ENCODE peak calls at places on chromosomes 2 and 18, in four cellular contexts. One of them, this sample, is unnamed.

GRCh38 chr18:26121476-26121875 is 12.2 kb upstream of the PSMA8 start:
- DNase-seq in heart left ventricle: no peak
- DNase-seq in BE2C: no peak
- DNase-seq in mucosa of descending colon: no peak
- DNase-seq in this sample: no peak

GRCh38 chr2:31142106-31142505 is 3.9 kb upstream of the GALNT14 start:
- DNase-seq in mucosa of descending colon: no peak
- DNase-seq in BE2C: no peak
- DNase-seq in heart left ventricle: no peak
- DNase-seq in this sample: no peak

GRCh38 chr2:126664234-126664633 is 8.3 kb downstream of the GYPC start:
- DNase-seq in heart left ventricle: no peak
- DNase-seq in BE2C: no peak
- DNase-seq in mucosa of descending colon: no peak
- DNase-seq in this sample: no peak

GRCh38 chr2:148939271-148939670 is 64.2 kb downstream of the KIF5C start:
- DNase-seq in mucosa of descending colon: no peak
- DNase-seq in BE2C: no peak
- DNase-seq in heart left ventricle: no peak
- DNase-seq in this sample: no peak

GRCh38 chr18:47996091-47996541 is 65.7 kb upstream of the SMAD2 start:
- DNase-seq in heart left ventricle: no peak
- DNase-seq in BE2C: peak; percentile 35
- DNase-seq in mucosa of descending colon: no peak
- DNase-seq in this sample: no peak

GRCh38 chr18:13280066-13280795 is 61.7 kb downstream of the LDLRAD4 start:
- DNase-seq in BE2C: no peak
- DNase-seq in heart left ventricle: peak; percentile 47
- DNase-seq in mucosa of descending colon: no peak
- DNase-seq in this sample: no peak

GRCh38 chr2:237306083-237306786 is 107.7 kb downstream of the COL6A3 start:
- DNase-seq in heart left ventricle: no peak
- DNase-seq in BE2C: no peak
- DNase-seq in mucosa of descending colon: no peak
- DNase-seq in this sample: no peak

GRCh38 chr2:158255257-158255656 is 153.6 kb downstream of the UPP2 start:
- DNase-seq in BE2C: no peak
- DNase-seq in mucosa of descending colon: no peak
- DNase-seq in heart left ventricle: no peak
- DNase-seq in this sample: no peak

GRCh38 chr2:17084882-17085281 is 419.2 kb upstream of the CYRIA start:
- DNase-seq in mucosa of descending colon: no peak
- DNase-seq in BE2C: no peak
- DNase-seq in heart left ventricle: no peak
- DNase-seq in this sample: no peak

GRCh38 chr2:79669714-79670113 is 156.9 kb downstream of the CTNNA2 start:
- DNase-seq in BE2C: no peak
- DNase-seq in mucosa of descending colon: no peak
- DNase-seq in heart left ventricle: no peak
- DNase-seq in this sample: no peak

GRCh38 chr2:40034801-40035200 is 255.7 kb upstream of the THUMPD2 start:
- DNase-seq in mucosa of descending colon: no peak
- DNase-seq in BE2C: no peak
- DNase-seq in heart left ventricle: no peak
- DNase-seq in this sample: no peak

GRCh38 chr2:7016120-7016519 is 98.9 kb downstream of the RNF144A start:
- DNase-seq in mucosa of descending colon: no peak
- DNase-seq in heart left ventricle: no peak
- DNase-seq in BE2C: no peak
- DNase-seq in this sample: no peak

GRCh38 chr2:8044046-8044594 is 637.7 kb upstream of the ID2 start:
- DNase-seq in mucosa of descending colon: no peak
- DNase-seq in BE2C: no peak
- DNase-seq in heart left ventricle: no peak
- DNase-seq in this sample: no peak

GRCh38 chr2:200125463-200125862 is 170.1 kb downstream of the MAIP1 start:
- DNase-seq in mucosa of descending colon: no peak
- DNase-seq in heart left ventricle: no peak
- DNase-seq in BE2C: no peak
- DNase-seq in this sample: no peak

GRCh38 chr2:178069551-178069950 is 3.0 kb downstream of the PDE11A start:
- DNase-seq in mucosa of descending colon: no peak
- DNase-seq in heart left ventricle: no peak
- DNase-seq in BE2C: no peak
- DNase-seq in this sample: no peak

GRCh38 chr2:28398101-28398834 is 5.6 kb downstream of the FOSL2 start:
- DNase-seq in heart left ventricle: peak; percentile 51
- DNase-seq in BE2C: no peak
- DNase-seq in mucosa of descending colon: no peak
- DNase-seq in this sample: peak; percentile 76

GRCh38 chr2:112958428-112959108 is 19.2 kb upstream of the IL36G start:
- DNase-seq in heart left ventricle: no peak
- DNase-seq in BE2C: peak; percentile 25
- DNase-seq in mucosa of descending colon: peak; percentile 42
- DNase-seq in this sample: peak; percentile 19

GRCh38 chr2:28232267-28232666 is 160.4 kb upstream of the FOSL2 start:
- DNase-seq in heart left ventricle: no peak
- DNase-seq in BE2C: no peak
- DNase-seq in mucosa of descending colon: no peak
- DNase-seq in this sample: no peak

GRCh38 chr2:135689679-135690078 is 52.0 kb upstream of the UBXN4 start:
- DNase-seq in mucosa of descending colon: no peak
- DNase-seq in BE2C: no peak
- DNase-seq in heart left ventricle: no peak
- DNase-seq in this sample: no peak

GRCh38 chr2:12269041-12269972 is 447.4 kb upstream of the TRIB2 start:
- DNase-seq in mucosa of descending colon: no peak
- DNase-seq in heart left ventricle: no peak
- DNase-seq in BE2C: peak; percentile 78
- DNase-seq in this sample: no peak

GRCh38 chr18:9296233-9297006 is 38.2 kb upstream of the TWSG1 start:
- DNase-seq in mucosa of descending colon: no peak
- DNase-seq in heart left ventricle: no peak
- DNase-seq in BE2C: no peak
- DNase-seq in this sample: no peak

GRCh38 chr2:23940262-23940975 is at the start of gene UBXN2A:
- DNase-seq in BE2C: peak; percentile 88
- DNase-seq in heart left ventricle: peak; percentile 85
- DNase-seq in mucosa of descending colon: peak; percentile 84
- DNase-seq in this sample: peak; percentile 77

GRCh38 chr2:30232801-30233130 is 1.4 kb downstream of the LBH start:
- DNase-seq in mucosa of descending colon: no peak
- DNase-seq in heart left ventricle: no peak
- DNase-seq in BE2C: no peak
- DNase-seq in this sample: no peak

GRCh38 chr2:118539290-118539689 is 308.2 kb downstream of the EN1 start:
- DNase-seq in mucosa of descending colon: peak; percentile 16
- DNase-seq in heart left ventricle: no peak
- DNase-seq in BE2C: peak; percentile 7
- DNase-seq in this sample: peak; percentile 34

GRCh38 chr2:53630001-53630606 is 137.5 kb upstream of the CHAC2 start:
- DNase-seq in mucosa of descending colon: no peak
- DNase-seq in heart left ventricle: no peak
- DNase-seq in BE2C: no peak
- DNase-seq in this sample: no peak

GRCh38 chr18:47603158-47603557 is 327.3 kb downstream of the SMAD2 start:
- DNase-seq in mucosa of descending colon: no peak
- DNase-seq in heart left ventricle: no peak
- DNase-seq in BE2C: no peak
- DNase-seq in this sample: no peak

GRCh38 chr2:70498054-70498453 is 55.6 kb downstream of the TGFA start:
- DNase-seq in BE2C: no peak
- DNase-seq in heart left ventricle: no peak
- DNase-seq in mucosa of descending colon: no peak
- DNase-seq in this sample: no peak

GRCh38 chr2:119775102-119775501 is 15.4 kb downstream of the PTPN4 start:
- DNase-seq in BE2C: no peak
- DNase-seq in mucosa of descending colon: no peak
- DNase-seq in heart left ventricle: no peak
- DNase-seq in this sample: no peak

GRCh38 chr2:42901076-42901645 is 108.8 kb upstream of the HAAO start:
- DNase-seq in mucosa of descending colon: no peak
- DNase-seq in heart left ventricle: no peak
- DNase-seq in BE2C: no peak
- DNase-seq in this sample: peak; percentile 11

GRCh38 chr2:221467610-221468009 is 104.5 kb downstream of the EPHA4 start:
- DNase-seq in mucosa of descending colon: no peak
- DNase-seq in BE2C: no peak
- DNase-seq in heart left ventricle: no peak
- DNase-seq in this sample: no peak

GRCh38 chr18:37322497-37323035 is 243.0 kb downstream of the CELF4 start:
- DNase-seq in BE2C: peak; percentile 55
- DNase-seq in mucosa of descending colon: peak; percentile 40
- DNase-seq in heart left ventricle: peak; percentile 54
- DNase-seq in this sample: peak; percentile 73

GRCh38 chr18:52090005-52090404 is 250.0 kb upstream of the DCC start:
- DNase-seq in heart left ventricle: no peak
- DNase-seq in BE2C: no peak
- DNase-seq in mucosa of descending colon: no peak
- DNase-seq in this sample: no peak

GRCh38 chr2:6911721-6912120 is 5.5 kb upstream of the RNF144A start:
- DNase-seq in BE2C: no peak
- DNase-seq in heart left ventricle: no peak
- DNase-seq in mucosa of descending colon: no peak
- DNase-seq in this sample: no peak

GRCh38 chr2:219615894-219616293 is 11.5 kb upstream of the SLC4A3 start:
- DNase-seq in mucosa of descending colon: no peak
- DNase-seq in heart left ventricle: peak; percentile 54
- DNase-seq in BE2C: no peak
- DNase-seq in this sample: no peak

GRCh38 chr2:102795641-102796040 is 33.8 kb downstream of the TMEM182 start:
- DNase-seq in BE2C: no peak
- DNase-seq in mucosa of descending colon: no peak
- DNase-seq in heart left ventricle: no peak
- DNase-seq in this sample: no peak

GRCh38 chr2:119517433-119517832 is 6.8 kb downstream of the SCTR start:
- DNase-seq in mucosa of descending colon: peak; percentile 83
- DNase-seq in heart left ventricle: peak; percentile 59
- DNase-seq in BE2C: peak; percentile 68
- DNase-seq in this sample: peak; percentile 77

GRCh38 chr2:240989451-240990265 is 8.8 kb upstream of the SNED1 start:
- DNase-seq in heart left ventricle: peak; percentile 47
- DNase-seq in mucosa of descending colon: peak; percentile 55
- DNase-seq in BE2C: peak; percentile 47
- DNase-seq in this sample: peak; percentile 31
- TF ChIP-seq CTCF in heart left ventricle: peak; percentile 48
- TF ChIP-seq CTCF in mucosa of descending colon: peak; percentile 9
- TF ChIP-seq CTCF in BE2C: peak; percentile 55
- TF ChIP-seq CTCF in this sample: peak; percentile 49

GRCh38 chr2:236167297-236168109 is 683 bp downstream of the GBX2 start:
- DNase-seq in heart left ventricle: no peak
- DNase-seq in BE2C: peak; percentile 49
- DNase-seq in mucosa of descending colon: no peak
- DNase-seq in this sample: no peak
- H3K4me3 ChIP-seq in heart left ventricle: peak overlapping the region; percentile 46
- H3K4me3 ChIP-seq in BE2C: peak overlapping the region; percentile 15
- H3K4me3 ChIP-seq in mucosa of descending colon: no peak overlapping the region
- H3K4me3 ChIP-seq in this sample: no peak overlapping the region

DNA sequence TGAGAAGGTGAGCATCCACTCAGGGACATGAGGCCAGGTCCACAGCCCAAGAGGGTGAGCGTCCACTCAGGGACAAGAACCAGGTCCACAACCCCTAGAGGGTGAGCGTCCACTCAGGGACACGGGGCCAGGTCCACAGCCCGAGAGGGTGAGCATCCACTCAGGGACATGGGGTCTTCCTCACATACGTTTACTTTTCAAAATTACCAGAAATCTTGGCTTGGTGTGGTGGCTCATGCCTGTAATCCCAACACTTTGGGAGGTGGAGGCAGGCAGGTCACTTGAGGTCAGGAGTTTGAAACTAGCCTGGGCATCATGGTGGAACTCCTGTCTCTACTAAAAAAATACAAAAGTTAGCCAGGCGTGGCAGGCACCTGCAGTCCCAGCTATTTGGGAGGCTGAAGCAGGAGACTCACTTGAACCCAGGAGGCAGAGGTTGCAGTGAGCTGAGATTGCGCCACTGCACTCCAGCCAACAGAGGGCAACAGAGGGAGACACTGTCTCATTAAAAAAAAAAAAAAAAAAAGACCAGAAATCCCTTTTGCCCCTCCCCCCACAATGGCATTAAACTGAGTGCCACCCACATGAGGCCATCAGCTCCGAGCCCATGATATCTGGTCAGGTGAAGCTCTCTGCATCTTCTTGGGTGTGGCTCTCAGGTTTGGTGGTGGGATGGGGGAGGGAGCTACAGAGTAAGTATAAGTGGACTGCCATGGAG is 9.0 kb upstream of the MBP start:
- DNase-seq in BE2C: no peak
- DNase-seq in heart left ventricle: no peak
- DNase-seq in mucosa of descending colon: no peak
- DNase-seq in this sample: no peak
- TF ChIP-seq CTCF in BE2C: peak; percentile 4
- TF ChIP-seq CTCF in heart left ventricle: peak; percentile 25
- TF ChIP-seq CTCF in mucosa of descending colon: no peak
- TF ChIP-seq CTCF in this sample: no peak

GRCh38 chr18:67514901-67515540 is 1.5 kb downstream of the DSEL start:
- DNase-seq in mucosa of descending colon: no peak
- DNase-seq in BE2C: no peak
- DNase-seq in heart left ventricle: no peak
- DNase-seq in this sample: no peak
- H3K4me3 ChIP-seq in mucosa of descending colon: no peak overlapping the region
- H3K4me3 ChIP-seq in BE2C: no peak overlapping the region
- H3K4me3 ChIP-seq in heart left ventricle: peak overlapping the region; percentile 93
- H3K4me3 ChIP-seq in this sample: peak overlapping the region; percentile 78

GRCh38 chr2:98872526-98872925 is 63.5 kb downstream of the CRACDL start:
- DNase-seq in heart left ventricle: no peak
- DNase-seq in mucosa of descending colon: no peak
- DNase-seq in BE2C: no peak
- DNase-seq in this sample: no peak

GRCh38 chr2:98869272-98869641 is 66.8 kb downstream of the CRACDL start:
- DNase-seq in heart left ventricle: no peak
- DNase-seq in mucosa of descending colon: peak; percentile 88
- DNase-seq in BE2C: no peak
- DNase-seq in this sample: no peak

GRCh38 chr2:98869868-98870267 is 66.2 kb downstream of the CRACDL start:
- DNase-seq in mucosa of descending colon: peak; percentile 83
- DNase-seq in heart left ventricle: peak; percentile 39
- DNase-seq in BE2C: no peak
- DNase-seq in this sample: no peak

GRCh38 chr2:98871506-98871905 is 64.5 kb downstream of the CRACDL start:
- DNase-seq in heart left ventricle: no peak
- DNase-seq in BE2C: no peak
- DNase-seq in mucosa of descending colon: no peak
- DNase-seq in this sample: no peak

GRCh38 chr2:98870516-98871158 is 65.4 kb downstream of the CRACDL start:
- DNase-seq in mucosa of descending colon: peak; percentile 12
- DNase-seq in BE2C: no peak
- DNase-seq in heart left ventricle: no peak
- DNase-seq in this sample: no peak
- TF ChIP-seq CTCF in mucosa of descending colon: no peak
- TF ChIP-seq CTCF in BE2C: no peak
- TF ChIP-seq CTCF in heart left ventricle: no peak
- TF ChIP-seq CTCF in this sample: no peak